ENCODE peak calls at places on chromosome 20, in nine cellular contexts. E is hepatocyte, Y is GM12865, F is left ventricle myocardium inferior, M is AG04449, T is NB4, G is AG09319, Z is IMR-90, I is AG10803. L is an unnamed sample.

GRCh38 chr20:14491436-14491835 is 154.0 kb upstream of the FLRT3 start:
- DNase-seq in T (no peak), M (no peak), Y (no peak), Z (no peak), I (no peak), E (no peak), G (no peak), F (no peak), L (no peak)

GRCh38 chr20:48889155-48889790 is 32.2 kb upstream of the ARFGEF2 start:
- DNase-seq in G (no peak), E (no peak), F (no peak), Y (peak), I (no peak), T (no peak), M (no peak), Z (no peak), L (no peak)

GRCh38 chr20:58576590-58576944 is 61.4 kb upstream of the APCDD1L start:
- DNase-seq in T (no peak), G (no peak), I (no peak), Y (no peak), F (no peak), E (no peak), M (no peak), Z (no peak), L (no peak)

GRCh38 chr20:41601742-41602141 is 16.4 kb downstream of the CHD6 start:
- DNase-seq in M (no peak), Z (no peak), G (no peak), F (no peak), Y (no peak), T (no peak), I (no peak), E (no peak), L (no peak)

GRCh38 chr20:36259177-36259835 is 23.0 kb downstream of the AAR2 start:
- DNase-seq in M (no peak), E (no peak), T (no peak), I (no peak), Y (no peak), G (no peak), F (no peak), Z (no peak), L (no peak)

GRCh38 chr20:15951711-15952110 is 621.5 kb downstream of the KIF16B start:
- DNase-seq in M (no peak), Y (no peak), T (no peak), F (no peak), G (no peak), Z (no peak), I (no peak), E (no peak), L (no peak)

GRCh38 chr20:577167-577791 is 32.8 kb downstream of the TCF15 start:
- DNase-seq in F (no peak), T (peak), M (no peak), Y (peak), I (peak), E (no peak), G (no peak), Z (peak), L (no peak)

GRCh38 chr20:23584434-23585199 is 16.3 kb upstream of the CST9L start:
- DNase-seq in Z (no peak), M (no peak), Y (no peak), F (no peak), I (no peak), E (peak), G (no peak), T (no peak), L (no peak)

GRCh38 chr20:1808101-1808500 is 87.1 kb upstream of the SIRPA start:
- DNase-seq in M (no peak), F (no peak), Y (no peak), Z (no peak), G (no peak), I (no peak), T (no peak), E (no peak), L (no peak)

GRCh38 chr20:58911309-58911708 is 58.8 kb downstream of the GNAS start:
- DNase-seq in Z (no peak), Y (no peak), G (no peak), T (no peak), M (no peak), F (no peak), I (no peak), E (no peak), L (no peak)

GRCh38 chr20:21125072-21125848 is 622 bp upstream of the KIZ start:
- DNase-seq in M (peak), Y (no peak), Z (peak), E (peak), F (no peak), I (peak), T (no peak), G (no peak), L (peak)

GRCh38 chr20:12623870-12624269 is 384.9 kb upstream of the SPTLC3 start:
- DNase-seq in G (no peak), T (no peak), Z (no peak), E (no peak), Y (no peak), M (no peak), F (no peak), I (no peak), L (no peak)

GRCh38 chr20:25077610-25078169 is 4.3 kb downstream of the VSX1 start:
- DNase-seq in T (peak), Y (no peak), E (no peak), I (peak), F (no peak), G (no peak), M (no peak), Z (peak), L (no peak)

GRCh38 chr20:23449400-23449799 is 3.3 kb downstream of the CST11 start:
- DNase-seq in Z (no peak), M (no peak), T (peak), I (peak), Y (peak), G (no peak), E (no peak), F (no peak), L (no peak)

GRCh38 chr20:59007758-59008511 is 881 bp upstream of the CTSZ start:
- DNase-seq in G (no peak), Y (peak), I (no peak), Z (no peak), T (peak), E (no peak), M (no peak), F (peak), L (no peak)

GRCh38 chr20:59010995-59011873 is 4.2 kb upstream of the CTSZ start:
- DNase-seq in Z (peak), I (peak), M (peak), F (no peak), Y (no peak), G (peak), T (no peak), E (no peak), L (peak)

GRCh38 chr20:24506146-24506545 is 36.7 kb downstream of the SYNDIG1 start:
- DNase-seq in F (no peak), I (no peak), E (no peak), M (no peak), G (no peak), T (no peak), Y (no peak), Z (no peak), L (no peak)

GRCh38 chr20:45096781-45097180 is 4.1 kb downstream of the KCNS1 start:
- DNase-seq in T (no peak), Y (no peak), F (no peak), E (no peak), Z (no peak), M (no peak), I (no peak), G (no peak), L (no peak)

GRCh38 chr20:45097485-45098095 is 3.3 kb downstream of the KCNS1 start:
- DNase-seq in G (no peak), M (no peak), I (peak), Y (peak), Z (no peak), E (no peak), T (peak), F (no peak), L (no peak)

GRCh38 chr20:45095753-45096371 is 5.1 kb downstream of the KCNS1 start:
- DNase-seq in M (peak), F (no peak), G (peak), T (peak), E (peak), I (peak), Z (peak), Y (peak), L (no peak)

GRCh38 chr20:45100563-45101245 is at the start of gene KCNS1:
- DNase-seq in T (peak), F (no peak), E (peak), G (no peak), Y (no peak), Z (no peak), I (no peak), M (no peak), L (no peak)

DNA sequence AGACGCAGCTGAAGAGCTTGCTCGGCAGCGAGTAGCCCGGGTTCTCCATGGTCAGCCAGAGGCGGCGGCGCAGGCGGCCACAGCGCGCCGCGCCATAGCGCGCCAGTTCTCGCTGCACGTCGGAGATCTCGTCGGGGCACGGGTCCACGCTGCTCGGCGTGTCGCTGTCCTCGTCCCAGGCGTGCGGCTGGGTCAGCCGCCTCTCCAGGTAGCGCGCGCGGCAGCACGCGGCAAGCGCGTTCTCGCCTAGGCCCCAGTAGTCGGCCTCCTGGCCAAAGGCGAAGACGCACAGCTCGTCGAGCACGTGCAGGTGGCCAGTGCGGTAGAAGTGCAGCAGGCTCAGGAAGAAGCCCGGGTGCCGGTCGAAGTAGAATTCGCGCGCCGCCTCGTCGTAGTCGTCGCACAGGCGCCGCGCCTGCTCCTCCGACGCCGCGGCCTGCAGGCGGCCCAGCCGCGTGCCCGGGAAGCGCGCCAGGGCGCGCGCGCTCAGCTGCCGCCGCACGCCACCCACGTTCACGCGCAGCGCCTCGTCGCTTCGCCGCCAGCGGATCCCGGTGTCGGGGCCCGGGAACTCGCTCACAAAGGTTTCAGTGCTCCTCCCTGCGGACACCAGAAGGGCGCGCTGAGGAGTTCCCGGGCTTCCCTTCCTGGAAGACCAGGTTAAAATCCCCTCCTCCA is 2.7 kb downstream of the KCNS1 start:
- DNase-seq in Z (no peak), E (peak), F (no peak), M (no peak), G (no peak), Y (peak), T (no peak), I (peak), L (no peak)
- TF ChIP-seq CTCF in Z (peak), E (peak), F (no peak), M (no peak), G (peak), Y (no peak), T (peak), I (peak), L (peak)

GRCh38 chr20:54475334-54476287 is at the start of gene DOK5:
- DNase-seq in Z (peak), I (peak), Y (no peak), G (peak), F (peak), T (no peak), M (no peak), E (peak), L (no peak)
- TF ChIP-seq CTCF in Z (no peak), I (no peak), Y (no peak), G (no peak), F (no peak), T (no peak), M (no peak), E (no peak), L (no peak)

GRCh38 chr20:52103469-52103910 is 88.1 kb downstream of the ZFP64 start:
- DNase-seq in E (no peak), F (no peak), Z (peak), G (no peak), I (peak), Y (no peak), M (no peak), T (peak), L (no peak)

GRCh38 chr20:52102126-52102525 is 89.5 kb downstream of the ZFP64 start:
- DNase-seq in I (no peak), M (no peak), G (no peak), Y (no peak), T (no peak), Z (no peak), E (no peak), F (no peak), L (no peak)

GRCh38 chr20:52103911-52104545 is 87.6 kb downstream of the ZFP64 start:
- DNase-seq in G (no peak), I (no peak), Z (peak), E (no peak), T (peak), F (no peak), M (no peak), Y (no peak), L (no peak)

GRCh38 chr20:52104546-52105044 is 87.0 kb downstream of the ZFP64 start:
- DNase-seq in Y (no peak), F (no peak), Z (peak), I (peak), E (peak), M (no peak), T (no peak), G (no peak), L (no peak)

DNA sequence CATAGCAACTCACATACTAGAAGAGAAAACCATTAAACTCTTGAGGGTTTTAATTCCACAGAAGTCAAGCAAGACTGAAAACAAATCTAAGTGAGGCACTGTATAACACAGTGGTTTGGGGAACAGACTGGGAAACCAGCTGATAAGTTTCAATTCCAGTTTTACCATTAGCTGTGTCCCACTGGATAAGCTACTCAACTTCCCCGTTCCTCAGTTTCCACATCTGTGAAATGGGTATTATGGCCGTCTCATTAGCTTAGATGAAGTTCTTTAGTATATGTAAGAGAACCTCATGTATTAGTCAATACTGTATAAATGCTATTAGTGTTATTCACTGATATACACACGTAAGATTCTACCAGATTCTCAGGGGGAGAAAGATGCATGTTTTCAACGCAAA is 89.0 kb downstream of the ZFP64 start:
- DNase-seq in Y (no peak), E (no peak), T (no peak), M (no peak), F (no peak), Z (no peak), I (no peak), G (no peak), L (no peak)
- TF ChIP-seq CTCF in Y (no peak), E (no peak), T (no peak), M (no peak), F (no peak), Z (no peak), I (no peak), G (no peak), L (no peak)

GRCh38 chr20:38073307-38074010 is 39.9 kb downstream of the RPRD1B start:
- DNase-seq in I (peak), F (peak), G (peak), Z (peak), E (peak), T (peak), M (peak), Y (peak), L (peak)
- TF ChIP-seq CTCF in I (peak), F (peak), G (peak), Z (peak), E (peak), T (peak), M (peak), Y (peak), L (peak)

DNA sequence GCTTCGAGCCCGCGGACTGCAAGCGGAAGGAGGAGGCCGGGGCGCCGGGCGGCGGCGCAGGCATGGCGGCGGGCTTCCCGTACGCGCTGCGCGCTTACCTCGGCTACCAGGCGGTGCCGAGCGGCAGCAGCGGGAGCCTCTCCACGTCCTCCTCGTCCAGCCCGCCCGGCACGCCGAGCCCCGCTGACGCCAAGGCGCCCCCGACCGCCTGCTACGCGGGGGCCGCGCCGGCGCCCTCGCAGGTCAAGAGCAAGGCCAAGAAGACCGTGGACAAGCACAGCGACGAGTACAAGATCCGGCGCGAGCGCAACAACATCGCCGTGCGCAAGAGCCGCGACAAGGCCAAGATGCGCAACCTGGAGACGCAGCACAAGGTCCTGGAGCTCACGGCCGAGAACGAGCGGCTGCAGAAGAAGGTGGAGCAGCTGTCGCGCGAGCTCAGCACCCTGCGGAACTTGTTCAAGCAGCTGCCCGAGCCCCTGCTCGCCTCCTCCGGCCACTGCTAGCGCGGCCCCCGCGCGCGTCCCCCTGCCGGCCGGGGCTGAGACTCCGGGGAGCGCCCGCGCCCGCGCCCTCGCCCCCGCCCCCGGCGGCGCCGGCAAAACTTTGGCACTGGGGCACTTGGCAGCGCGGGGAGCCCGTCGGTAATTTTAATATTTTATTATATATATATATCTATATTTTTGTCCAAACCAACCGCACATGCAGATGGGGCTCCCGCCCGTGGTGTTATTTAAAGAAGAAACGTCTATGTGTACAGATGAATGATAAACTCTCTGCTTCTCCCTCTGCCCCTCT is 1.1 kb downstream of the CEBPB start:
- DNase-seq in F (peak), E (peak), I (peak), Z (peak), Y (peak), M (no peak), T (peak), G (no peak), L (no peak)
- TF ChIP-seq CTCF in F (peak), E (peak), I (no peak), Z (peak), Y (peak), M (peak), T (peak), G (no peak), L (peak)

L was measured in BJ.